ENCODE peak calls at places on chromosomes 7 and 10, in ten cellular contexts. I is heart right ventricle, S is IMR-90, M is NB4, Q is AG04450, R is cardiac fibroblast, F is sigmoid colon, C is lower leg skin, O is GM12865, Y is upper lobe of right lung. J is an unnamed sample.

GRCh38 chr7:7554021-7554432 is 12.7 kb upstream of the MIOS start:
- DNase-seq in I (no peak), S (no peak), M (no peak), Q (no peak), R (peak; percentile 86), F (no peak), C (no peak), O (no peak), Y (no peak), J (no peak)

GRCh38 chr10:118635674-118636402 is 40.4 kb upstream of the PRLHR start:
- DNase-seq in I (no peak), S (no peak), M (no peak), Q (no peak), R (no peak), F (no peak), C (no peak), O (no peak), Y (no peak), J (no peak)

GRCh38 chr7:123022576-123022975 is 27.1 kb upstream of the TAS2R16 start:
- DNase-seq in I (no peak), S (no peak), M (no peak), Q (no peak), R (peak; percentile 90), F (no peak), C (no peak), O (no peak), Y (no peak), J (no peak)

GRCh38 chr10:112213098-112213823 is 29.7 kb upstream of the GPAM start:
- DNase-seq in I (no peak), S (no peak), M (no peak), Q (no peak), R (no peak), F (no peak), C (no peak), O (no peak), Y (no peak), J (no peak)

GRCh38 chr7:3267928-3268690 is 32.9 kb upstream of the SDK1 start:
- DNase-seq in I (no peak), S (peak; percentile 99), M (no peak), Q (peak; percentile 97), R (peak; percentile 98), F (no peak), C (no peak), O (no peak), Y (no peak), J (no peak)

GRCh38 chr7:81138850-81139249 is 220.0 kb upstream of the SEMA3C start:
- DNase-seq in I (no peak), S (no peak), M (peak; percentile 31), Q (no peak), R (no peak), F (no peak), C (no peak), O (no peak), Y (no peak), J (no peak)

GRCh38 chr7:124399941-124400340 is 365.7 kb downstream of the GPR37 start:
- DNase-seq in I (no peak), S (no peak), M (no peak), Q (no peak), R (no peak), F (no peak), C (no peak), O (peak; percentile 15), Y (no peak), J (no peak)

GRCh38 chr10:24438800-24439199 is 229.9 kb downstream of the KIAA1217 start:
- DNase-seq in I (no peak), S (peak; percentile 65), M (no peak), Q (no peak), R (peak; percentile 68), F (no peak), C (no peak), O (no peak), Y (no peak), J (no peak)

GRCh38 chr10:79562135-79562756 is 2.0 kb upstream of the SFTPA2 start:
- DNase-seq in I (peak; percentile 65), S (peak; percentile 54), M (peak; percentile 76), Q (peak; percentile 13), R (peak; percentile 61), F (no peak), C (no peak), O (peak; percentile 66), Y (peak; percentile 90), J (peak; percentile 87)

GRCh38 chr7:111499027-111499426 is 63.3 kb downstream of the IMMP2L start:
- DNase-seq in I (no peak), S (peak; percentile 83), M (no peak), Q (peak; percentile 37), R (peak; percentile 86), F (no peak), C (no peak), O (no peak), Y (no peak), J (peak; percentile 27)

GRCh38 chr7:265192-265997 is 24.6 kb upstream of the FOXL3 start:
- DNase-seq in I (no peak), S (no peak), M (no peak), Q (no peak), R (no peak), F (no peak), C (no peak), O (no peak), Y (no peak), J (no peak)

DNA sequence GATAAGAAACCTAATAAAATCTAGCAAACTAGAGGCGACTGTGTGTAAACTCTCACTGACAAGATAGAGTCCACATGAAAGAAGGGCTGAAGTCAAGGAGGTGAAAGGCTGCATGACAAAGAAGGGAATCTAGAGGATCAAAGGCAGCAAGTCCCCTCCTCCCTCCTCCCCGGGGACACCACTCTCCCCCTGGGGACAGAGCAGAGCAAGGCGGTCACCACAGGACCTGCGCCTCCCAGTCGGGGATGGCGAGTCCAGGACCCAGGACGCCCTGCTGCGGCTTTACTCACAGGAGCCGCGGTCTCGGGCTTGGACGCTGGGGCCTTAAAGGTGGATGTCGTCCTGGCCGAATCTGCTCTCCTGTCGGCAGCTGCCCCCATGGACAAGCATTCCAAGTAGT is 22.4 kb downstream of the BRI3 start:
- DNase-seq in I (no peak), S (no peak), M (no peak), Q (no peak), R (no peak), F (no peak), C (no peak), O (no peak), Y (no peak), J (no peak)
- TF ChIP-seq CTCF in I (no peak), S (no peak), M (no peak), Q (no peak), R (no peak), F (no peak), C (no peak), O (no peak), Y (no peak), J (no peak)

GRCh38 chr10:34469446-34469845 is 345.6 kb downstream of the PARD3 start:
- DNase-seq in I (no peak), S (no peak), M (no peak), Q (no peak), R (no peak), F (no peak), C (no peak), O (no peak), Y (no peak), J (no peak)
- TF ChIP-seq CTCF in I (no peak), S (no peak), M (no peak), Q (no peak), R (no peak), F (no peak), C (no peak), O (no peak), Y (no peak), J (no peak)

DNA sequence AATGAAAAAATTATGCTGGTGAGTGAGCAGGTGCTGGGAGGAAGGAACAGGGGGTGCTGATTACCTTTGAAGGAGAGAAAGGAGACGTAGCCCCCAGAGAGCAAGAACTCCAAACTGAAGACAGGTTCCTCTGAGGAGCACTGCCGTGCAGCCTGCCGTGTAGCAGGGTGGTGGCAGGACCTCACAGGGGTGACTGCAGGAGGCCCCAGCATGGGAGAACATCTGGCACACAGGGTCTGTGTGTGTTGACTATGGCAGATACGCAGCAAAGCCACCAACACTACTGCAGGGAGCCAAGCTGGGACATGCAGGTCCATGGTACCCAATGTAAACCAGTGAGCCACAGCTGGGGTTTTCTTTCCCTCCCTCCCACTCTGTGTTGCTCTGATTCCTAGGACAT is 192.1 kb upstream of the PDE1C start:
- DNase-seq in I (no peak), S (no peak), M (no peak), Q (no peak), R (no peak), F (no peak), C (no peak), O (no peak), Y (no peak), J (no peak)
- TF ChIP-seq CTCF in I (no peak), S (no peak), M (no peak), Q (no peak), R (no peak), F (no peak), C (no peak), O (no peak), Y (no peak), J (no peak)

GRCh38 chr7:66430164-66430545 is 198.5 kb upstream of the KCTD7 start:
- DNase-seq in I (no peak), S (no peak), M (no peak), Q (no peak), R (no peak), F (no peak), C (no peak), O (no peak), Y (no peak), J (no peak)

GRCh38 chr7:66429498-66430163 is 199.1 kb upstream of the KCTD7 start:
- DNase-seq in I (no peak), S (no peak), M (no peak), Q (no peak), R (no peak), F (no peak), C (no peak), O (no peak), Y (no peak), J (no peak)

GRCh38 chr7:66426332-66426731 is 202.3 kb upstream of the KCTD7 start:
- DNase-seq in I (no peak), S (no peak), M (no peak), Q (no peak), R (no peak), F (no peak), C (no peak), O (no peak), Y (no peak), J (no peak)

GRCh38 chr7:66427956-66428355 is 200.7 kb upstream of the KCTD7 start:
- DNase-seq in I (no peak), S (no peak), M (no peak), Q (no peak), R (no peak), F (no peak), C (no peak), O (no peak), Y (no peak), J (no peak)

GRCh38 chr7:66426996-66427395 is 201.7 kb upstream of the KCTD7 start:
- DNase-seq in I (no peak), S (no peak), M (no peak), Q (no peak), R (no peak), F (no peak), C (no peak), O (no peak), Y (no peak), J (no peak)
- TF ChIP-seq CTCF in I (no peak), S (no peak), M (no peak), Q (no peak), R (no peak), F (no peak), C (no peak), O (no peak), Y (no peak), J (no peak)